ENCODE peak calls at places on chromosomes 11 and 22, in ten cellular contexts. O, Y, R, F, C, E, L, I, B and N are unnamed samples.

GRCh38 chr11:75689861-75690641 is 21.2 kb upstream of the MAP6 start:
- DNase-seq in O (no peak), Y (no peak), R (no peak), F (no peak), C (no peak), E (no peak), L (peak), I (no peak), B (no peak), N (no peak)

GRCh38 chr22:30222321-30222720 is 24.2 kb downstream of the LIF start:
- DNase-seq in O (no peak), Y (no peak), R (no peak), F (no peak), C (no peak), E (no peak), L (no peak), I (no peak), B (no peak), N (no peak)

GRCh38 chr11:16604784-16605439 is 133.5 kb upstream of the C11orf58 start:
- DNase-seq in O (no peak), Y (peak), R (no peak), F (no peak), C (peak), E (no peak), L (no peak), I (no peak), B (no peak), N (no peak)

GRCh38 chr22:19644314-19645223 is 69.7 kb upstream of the SEPTIN5 start:
- DNase-seq in O (no peak), Y (no peak), R (no peak), F (no peak), C (no peak), E (no peak), L (peak), I (no peak), B (no peak), N (no peak)

GRCh38 chr11:61168858-61169257 is 7.6 kb upstream of the VPS37C start:
- DNase-seq in O (no peak), Y (no peak), R (no peak), F (no peak), C (no peak), E (no peak), L (peak), I (no peak), B (no peak), N (no peak)

GRCh38 chr11:35237860-35238715 is 99.1 kb downstream of the CD44 start:
- DNase-seq in O (peak), Y (no peak), R (no peak), F (no peak), C (no peak), E (peak), L (peak), I (peak), B (no peak), N (peak)

GRCh38 chr11:71420455-71421241 is 27.5 kb downstream of the DHCR7 start:
- DNase-seq in O (no peak), Y (peak), R (peak), F (no peak), C (peak), E (peak), L (peak), I (peak), B (no peak), N (peak)

GRCh38 chr11:131537729-131538128 is 167.3 kb downstream of the NTM start:
- DNase-seq in O (no peak), Y (no peak), R (no peak), F (no peak), C (no peak), E (no peak), L (no peak), I (no peak), B (no peak), N (no peak)

GRCh38 chr11:10441652-10442503 is 13.2 kb upstream of the AMPD3 start:
- DNase-seq in O (no peak), Y (no peak), R (no peak), F (no peak), C (no peak), E (no peak), L (peak), I (no peak), B (no peak), N (no peak)

GRCh38 chr11:69535928-69536327 is 54.5 kb downstream of the LINC01488 start:
- DNase-seq in O (no peak), Y (no peak), R (no peak), F (no peak), C (no peak), E (no peak), L (no peak), I (no peak), B (no peak), N (no peak)

GRCh38 chr22:36085476-36086169 is 57.0 kb upstream of the RBFOX2 start:
- DNase-seq in O (no peak), Y (no peak), R (no peak), F (no peak), C (no peak), E (no peak), L (no peak), I (no peak), B (no peak), N (no peak)

GRCh38 chr11:44244649-44245308 is 65.2 kb downstream of the ALX4 start:
- DNase-seq in O (no peak), Y (peak), R (no peak), F (no peak), C (no peak), E (no peak), L (no peak), I (no peak), B (no peak), N (no peak)

GRCh38 chr11:82929121-82929520 is 27.6 kb downstream of the DDIAS start:
- DNase-seq in O (no peak), Y (no peak), R (no peak), F (no peak), C (no peak), E (no peak), L (no peak), I (no peak), B (no peak), N (no peak)

GRCh38 chr11:63785823-63786222 is 17.2 kb upstream of the ZFTA start:
- DNase-seq in O (no peak), Y (no peak), R (no peak), F (no peak), C (no peak), E (no peak), L (no peak), I (no peak), B (no peak), N (no peak)

GRCh38 chr11:28798286-28798685 is 690.1 kb downstream of the METTL15 start:
- DNase-seq in O (no peak), Y (no peak), R (no peak), F (no peak), C (no peak), E (no peak), L (no peak), I (no peak), B (no peak), N (no peak)

GRCh38 chr11:7677071-7677470 is 3.8 kb upstream of the CYB5R2 start:
- DNase-seq in O (no peak), Y (peak), R (no peak), F (no peak), C (no peak), E (peak), L (peak), I (no peak), B (peak), N (no peak)

GRCh38 chr11:35579557-35580396 is 38.5 kb upstream of the FJX1 start:
- DNase-seq in O (no peak), Y (peak), R (peak), F (peak), C (peak), E (peak), L (peak), I (peak), B (peak), N (no peak)